ENCODE peak calls at places on chromosome 12, in nine cellular contexts. I, X, P, T, B, O, S, Z and R are unnamed samples.

GRCh38 chr12:97276198-97276580 is 186.4 kb upstream of the RMST start:
- DNase-seq in I (no peak), B (no peak), S (no peak), T (no peak), X (no peak), Z (no peak), O (no peak), P (no peak), R (no peak)

GRCh38 chr12:123474493-123475255 is 16.7 kb downstream of the SNRNP35 start:
- DNase-seq in S (no peak), P (peak), Z (peak), X (no peak), B (no peak), O (no peak), T (no peak), I (no peak), R (no peak)

GRCh38 chr12:52231305-52232232 is 1.5 kb upstream of the KRT7 start:
- DNase-seq in X (peak), S (no peak), P (no peak), O (no peak), I (no peak), Z (no peak), T (no peak), B (no peak), R (no peak)

GRCh38 chr12:61758661-61759060 is 501.5 kb upstream of the USP15 start:
- DNase-seq in Z (no peak), O (no peak), P (no peak), T (no peak), S (no peak), I (no peak), X (no peak), B (no peak), R (no peak)

GRCh38 chr12:11787437-11787836 is 138.0 kb downstream of the ETV6 start:
- DNase-seq in P (no peak), O (no peak), S (no peak), I (no peak), Z (no peak), T (no peak), X (no peak), B (no peak), R (no peak)

GRCh38 chr12:33669349-33669748 is 229.7 kb upstream of the SYT10 start:
- DNase-seq in P (no peak), X (no peak), Z (no peak), B (no peak), O (no peak), I (no peak), T (no peak), S (no peak), R (no peak)

GRCh38 chr12:79827484-79827883 is 107.4 kb downstream of the PPP1R12A start:
- DNase-seq in T (no peak), S (no peak), X (no peak), P (no peak), Z (no peak), B (no peak), O (no peak), I (no peak), R (no peak)

GRCh38 chr12:105455250-105455649 is 124.8 kb downstream of the C12orf75 start:
- DNase-seq in X (no peak), B (no peak), T (no peak), S (no peak), O (no peak), I (no peak), P (no peak), Z (no peak), R (no peak)

GRCh38 chr12:15244341-15244740 is 23.1 kb upstream of the RERG start:
- DNase-seq in S (no peak), Z (no peak), B (no peak), X (no peak), T (no peak), O (no peak), I (no peak), P (no peak), R (no peak)

GRCh38 chr12:48796976-48797375 is 8.1 kb upstream of the ADCY6 start:
- DNase-seq in O (no peak), B (no peak), X (no peak), P (no peak), I (peak), S (no peak), T (no peak), Z (no peak), R (no peak)

GRCh38 chr12:64400041-64400440 is 4.2 kb upstream of the XPOT start:
- DNase-seq in X (no peak), S (no peak), B (no peak), Z (no peak), P (no peak), T (peak), O (no peak), I (peak), R (no peak)

GRCh38 chr12:23880988-23881387 is 68.5 kb downstream of the SOX5 start:
- DNase-seq in B (no peak), T (no peak), Z (no peak), O (no peak), I (no peak), X (no peak), S (no peak), P (no peak), R (no peak)

GRCh38 chr12:72499244-72499643 is 227.1 kb downstream of the TRHDE start:
- DNase-seq in X (no peak), O (no peak), S (no peak), B (no peak), Z (no peak), T (no peak), I (peak), P (no peak), R (no peak)

GRCh38 chr12:9049520-9050133 is 60.3 kb downstream of the KLRG1 start:
- DNase-seq in T (peak), Z (no peak), O (no peak), B (no peak), S (no peak), X (no peak), P (no peak), I (peak), R (no peak)

GRCh38 chr12:95633671-95634465 is 82.6 kb upstream of the USP44 start:
- DNase-seq in Z (no peak), P (no peak), S (no peak), X (no peak), I (peak), B (no peak), T (no peak), O (peak), R (no peak)

GRCh38 chr12:93671044-93671443 is 6.1 kb upstream of the CRADD start:
- DNase-seq in S (no peak), B (no peak), I (no peak), T (no peak), P (no peak), O (no peak), X (no peak), Z (no peak), R (no peak)

GRCh38 chr12:74418573-74418972 is 119.1 kb upstream of the ATXN7L3B start:
- DNase-seq in S (no peak), P (no peak), B (no peak), Z (no peak), I (no peak), O (no peak), X (no peak), T (no peak), R (no peak)

DNA sequence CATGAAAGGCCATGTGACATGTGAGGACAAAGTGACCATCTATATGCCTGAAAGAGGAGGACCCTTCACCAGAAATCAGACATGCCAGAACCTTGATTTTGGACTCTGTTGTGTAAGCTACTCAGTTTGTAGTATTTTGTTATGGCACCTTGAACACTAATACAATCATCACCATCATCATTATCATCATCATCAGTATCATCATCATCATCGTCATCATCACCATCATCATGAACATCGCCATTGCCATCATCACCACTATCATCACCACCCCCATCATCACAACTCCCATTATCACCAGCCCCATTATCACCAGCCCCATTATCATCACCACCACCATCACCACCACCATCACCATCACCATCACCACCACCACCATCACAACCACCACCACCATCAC is 15.9 kb downstream of the ISCU start:
- DNase-seq in T (no peak), O (no peak), S (no peak), B (no peak), I (no peak), Z (no peak), P (no peak), X (no peak), R (no peak)
- H3K27ac ChIP-seq in T (no peak), O (no peak), S (no peak), B (no peak), I (no peak), Z (no peak), P (no peak), X (no peak), R (no peak)

DNA sequence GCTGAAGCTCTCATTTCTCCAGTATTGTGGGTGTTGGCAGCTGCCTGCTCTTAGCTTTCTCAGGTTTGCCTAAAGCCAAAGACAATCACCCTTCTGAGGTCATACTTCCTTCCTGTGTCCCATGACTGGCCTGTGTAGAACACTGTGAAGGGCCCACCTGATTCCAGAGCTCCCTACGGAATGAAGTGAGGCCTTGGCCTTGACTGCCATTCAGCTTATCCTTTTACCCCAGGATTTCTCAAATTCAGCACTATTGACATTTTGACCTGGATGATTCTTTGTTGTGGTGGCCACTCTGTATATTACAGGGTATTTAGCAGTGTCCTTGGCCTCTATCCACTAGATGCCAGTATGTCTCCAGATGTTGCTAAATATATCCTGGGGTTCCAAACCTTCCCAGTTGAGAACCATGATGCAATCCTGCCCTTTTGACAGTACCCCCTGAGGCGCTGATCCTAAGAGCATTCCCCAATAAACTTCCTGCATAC is 112.3 kb upstream of the KRR1 start:
- DNase-seq in P (no peak), S (no peak), X (no peak), T (no peak), B (no peak), O (no peak), Z (no peak), I (peak), R (no peak)
- TF ChIP-seq CTCF in P (peak), S (no peak), X (no peak), T (peak), B (no peak), O (no peak), Z (peak), I (peak), R (no peak)

GRCh38 chr12:108172033-108172432 is 42.9 kb downstream of the WSCD2 start:
- DNase-seq in P (no peak), Z (no peak), O (no peak), T (no peak), B (no peak), I (no peak), X (no peak), S (no peak), R (no peak)

GRCh38 chr12:108175310-108175709 is 46.2 kb downstream of the WSCD2 start:
- DNase-seq in Z (no peak), B (no peak), O (no peak), S (no peak), X (no peak), T (no peak), P (no peak), I (no peak), R (no peak)

GRCh38 chr12:108174641-108175040 is 45.6 kb downstream of the WSCD2 start:
- DNase-seq in I (no peak), B (no peak), O (no peak), X (no peak), S (no peak), T (no peak), Z (no peak), P (no peak), R (no peak)

GRCh38 chr12:108173160-108173559 is 44.1 kb downstream of the WSCD2 start:
- DNase-seq in P (no peak), Z (no peak), T (no peak), I (no peak), X (no peak), S (no peak), B (no peak), O (no peak), R (no peak)

DNA sequence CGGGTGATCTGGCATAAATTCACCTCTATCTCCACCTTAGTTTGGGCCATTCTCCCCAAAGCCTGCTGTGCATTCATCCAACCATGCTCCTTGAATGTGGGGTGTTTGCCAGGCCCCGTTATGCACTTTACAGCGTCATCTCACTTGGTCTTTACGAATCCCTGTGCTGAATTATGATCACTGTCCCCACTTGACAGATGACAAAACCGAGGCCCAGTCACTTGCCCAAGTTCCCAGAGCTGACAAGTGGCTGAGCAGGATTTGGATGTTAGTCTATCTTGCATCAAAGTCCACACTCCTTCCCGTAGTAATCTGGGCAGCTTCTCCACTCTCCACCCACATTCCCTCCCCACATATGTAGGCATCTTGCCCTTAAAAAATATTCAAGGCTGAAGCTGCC is 44.8 kb downstream of the WSCD2 start:
- DNase-seq in I (no peak), T (no peak), X (no peak), B (no peak), S (no peak), Z (no peak), P (no peak), O (no peak), R (no peak)
- H3K27ac ChIP-seq in I (no peak), T (no peak), X (no peak), B (no peak), S (no peak), Z (no peak), P (no peak), O (no peak), R (no peak)

DNA sequence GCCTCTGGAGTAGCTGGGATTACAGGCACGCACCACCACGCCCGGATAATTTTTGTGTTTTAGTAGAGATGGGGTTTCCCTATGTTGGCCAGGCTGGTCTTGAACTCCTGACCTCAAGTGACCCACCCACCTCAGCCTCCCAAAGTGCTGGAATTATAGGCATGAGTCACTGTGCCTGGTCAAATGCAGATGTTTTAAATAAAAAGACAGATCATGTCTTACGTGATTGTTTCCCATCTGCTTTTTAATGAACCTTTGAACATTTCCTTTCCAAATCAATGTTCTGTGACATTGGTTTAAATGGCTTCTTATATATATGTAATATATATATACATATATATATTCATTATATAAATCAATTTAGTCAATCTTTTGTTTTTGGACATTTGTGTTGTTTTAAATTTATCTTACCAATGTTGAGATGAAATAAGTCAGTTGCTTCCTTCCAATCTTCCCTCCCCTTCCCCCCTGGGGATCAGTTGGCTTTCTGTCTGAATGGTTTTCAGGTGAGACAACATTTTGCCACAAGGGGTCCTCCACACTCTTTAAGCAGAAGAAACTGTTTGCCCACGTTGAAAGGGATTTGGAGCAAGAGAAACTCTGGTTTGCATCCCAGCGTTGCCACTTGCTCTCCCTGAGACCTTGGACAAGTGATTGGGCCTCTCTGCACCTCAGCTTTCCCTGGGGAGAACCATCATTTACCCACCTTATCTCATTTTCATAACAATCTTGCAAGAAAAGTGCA is 47.6 kb upstream of the RBM19 start:
- DNase-seq in P (peak), O (no peak), I (no peak), Z (no peak), T (peak), B (no peak), S (no peak), X (no peak), R (no peak)
- TF ChIP-seq CTCF in P (no peak), O (no peak), I (no peak), Z (peak), T (peak), B (no peak), S (no peak), X (no peak), R (no peak)

DNA sequence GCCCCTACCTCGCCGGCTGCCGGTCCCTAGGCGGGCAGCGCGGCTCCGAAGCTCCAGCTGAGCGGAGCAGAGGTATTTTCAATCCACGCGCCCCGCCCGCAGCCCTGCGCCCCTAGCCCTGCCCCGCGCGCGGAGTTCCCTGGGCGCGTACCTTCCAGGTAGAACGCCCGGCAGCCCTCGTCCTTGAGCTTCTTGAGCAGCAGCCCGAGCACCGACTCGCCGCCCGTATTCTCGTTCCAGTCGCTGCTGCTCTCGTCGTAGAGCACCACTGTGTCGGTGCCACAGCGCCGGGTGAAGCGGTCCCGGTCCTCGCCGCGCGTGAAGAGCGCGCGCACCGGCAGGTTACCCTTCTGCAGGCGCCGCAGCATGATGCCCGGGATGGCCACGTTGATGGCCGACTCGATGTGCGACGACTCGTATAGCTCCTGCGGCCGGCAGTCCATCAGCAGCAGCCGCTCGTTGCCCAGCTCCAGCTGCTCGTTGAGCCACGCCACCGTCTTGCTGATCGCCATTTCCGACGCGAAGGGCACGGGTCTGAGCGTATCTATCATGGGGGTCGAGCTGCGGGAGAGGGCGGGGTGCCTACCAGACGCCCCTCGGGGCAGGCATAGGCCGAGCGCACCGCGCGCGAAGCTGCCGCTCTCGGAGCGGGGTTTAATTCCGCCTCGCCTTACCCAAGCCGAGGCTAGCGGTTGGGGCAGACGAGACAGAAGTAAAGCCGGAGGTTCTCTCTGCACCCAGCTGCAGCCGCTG is 636 bp downstream of the DUSP6 start:
- DNase-seq in I (peak), O (peak), S (no peak), X (peak), P (peak), Z (peak), T (no peak), B (peak), R (peak)
- H3K27ac ChIP-seq in I (peak), O (peak), S (peak), X (peak), P (peak), Z (peak), T (peak), B (peak), R (peak)

GRCh38 chr12:69469854-69470188 is 367 bp upstream of the FRS2 start:
- DNase-seq in B (no peak), S (no peak), Z (no peak), O (no peak), X (no peak), I (no peak), P (no peak), T (no peak), R (no peak)
- TF ChIP-seq CTCF in B (no peak), S (no peak), Z (no peak), O (no peak), X (no peak), I (no peak), P (no peak), T (no peak), R (no peak)

DNA sequence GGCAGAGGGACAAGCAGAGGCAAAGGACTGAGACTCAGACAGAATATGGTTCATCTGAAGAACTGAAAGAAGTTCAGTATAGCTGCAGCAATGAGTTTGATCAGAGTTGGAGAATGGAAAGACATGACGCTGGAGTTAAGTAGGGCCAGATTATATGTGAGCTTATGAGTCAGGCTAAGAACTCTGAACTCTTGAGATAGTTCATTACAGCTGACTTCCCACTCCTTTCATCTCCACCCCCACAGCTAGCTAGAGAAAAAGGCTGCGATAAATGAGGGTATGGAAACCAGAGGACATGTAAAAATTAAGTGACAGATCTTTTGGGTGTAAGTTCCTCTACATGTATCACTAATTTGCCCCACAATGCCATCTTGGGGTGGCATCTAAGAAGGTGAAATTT is 28.7 kb downstream of the PYM1 start:
- DNase-seq in O (no peak), P (no peak), B (no peak), I (peak), X (no peak), S (no peak), Z (no peak), T (no peak), R (no peak)
- H3K27ac ChIP-seq in O (no peak), P (no peak), B (no peak), I (no peak), X (no peak), S (no peak), Z (no peak), T (no peak), R (no peak)

GRCh38 chr12:40446385-40446784 is 221.6 kb downstream of the LRRK2 start:
- DNase-seq in O (no peak), B (no peak), P (no peak), I (no peak), T (no peak), Z (no peak), S (no peak), X (no peak), R (no peak)
- TF ChIP-seq CTCF in O (no peak), B (no peak), P (no peak), I (peak), T (peak), Z (peak), S (no peak), X (no peak), R (no peak)

GRCh38 chr12:45242180-45242579 is 26.3 kb downstream of the ANO6 start:
- DNase-seq in O (no peak), P (no peak), X (no peak), B (no peak), S (no peak), T (no peak), I (no peak), Z (no peak), R (no peak)
- H3K27ac ChIP-seq in O (no peak), P (no peak), X (peak), B (no peak), S (no peak), T (no peak), I (no peak), Z (no peak), R (peak)

GRCh38 chr12:77617818-77618217 is 212.9 kb upstream of the NAV3 start:
- DNase-seq in I (no peak), O (no peak), X (no peak), P (no peak), Z (no peak), B (no peak), S (no peak), T (no peak), R (no peak)

GRCh38 chr12:77615331-77615730 is 215.4 kb upstream of the NAV3 start:
- DNase-seq in Z (no peak), S (no peak), B (no peak), I (no peak), T (no peak), P (no peak), X (no peak), O (no peak), R (no peak)
- TF ChIP-seq CTCF in Z (no peak), S (no peak), B (no peak), I (peak), T (no peak), P (no peak), X (no peak), O (no peak), R (no peak)